ENCODE peak calls at places on chromosomes 7 and 10, in ten cellular contexts. X is HS-27A; F is heart left ventricle; B is endothelial cell; D is iris pigment epithelial cell; Y is stimulated activated CD4-positive, alpha-beta T cell treated with anti-CD3 and anti-CD28 coated beads, Interleukin-15, amount 100 ng/mL, for 48 hours; R is IMR-90; M is A549; P is cardiac septum; J is activated CD8-positive, alpha-beta memory T cell treated with anti-CD3 and anti-CD28 coated beads, Interleukin-2, amount 10 ng/mL, durations not matched to agents 7 days and 5 days. I is an unnamed sample.

GRCh38 chr10:28503114-28503513 is 29.8 kb upstream of the WAC start:
- DNase-seq in X (no peak), F (peak), B (no peak), D (peak), Y (no peak), R (no peak), M (no peak), P (no peak), J (no peak), I (peak)

GRCh38 chr7:46032353-46032752 is 111.3 kb upstream of the IGFBP3 start:
- DNase-seq in X (no peak), F (no peak), B (no peak), D (peak), Y (no peak), R (no peak), M (peak), P (no peak), J (no peak), I (no peak)

GRCh38 chr10:126972622-126973414 is 67.6 kb downstream of the DOCK1 start:
- DNase-seq in X (peak), F (no peak), B (no peak), D (peak), Y (no peak), R (peak), M (peak), P (no peak), J (no peak), I (no peak)

GRCh38 chr10:121900443-121901174 is 27.2 kb downstream of the ATE1 start:
- DNase-seq in X (no peak), F (no peak), B (peak), D (peak), Y (no peak), R (peak), M (peak), P (no peak), J (no peak), I (peak)

GRCh38 chr10:68154211-68154497 is 44.9 kb downstream of the MYPN start:
- DNase-seq in X (no peak), F (peak), B (no peak), D (peak), Y (no peak), R (peak), M (peak), P (no peak), J (no peak), I (no peak)

GRCh38 chr10:70558871-70559810 is 43.4 kb downstream of the PRF1 start:
- DNase-seq in X (no peak), F (peak), B (peak), D (peak), Y (peak), R (peak), M (peak), P (peak), J (peak), I (peak)

GRCh38 chr7:45180084-45180986 is 22.7 kb downstream of the RAMP3 start:
- DNase-seq in X (no peak), F (peak), B (no peak), D (no peak), Y (no peak), R (no peak), M (no peak), P (peak), J (no peak), I (no peak)

GRCh38 chr7:116713918-116714317 is 41.9 kb downstream of the MET start:
- DNase-seq in X (no peak), F (no peak), B (no peak), D (peak), Y (no peak), R (peak), M (no peak), P (no peak), J (no peak), I (no peak)

GRCh38 chr7:158407581-158408331 is 179.9 kb downstream of the PTPRN2 start:
- DNase-seq in X (no peak), F (no peak), B (no peak), D (peak), Y (no peak), R (no peak), M (peak), P (no peak), J (no peak), I (peak)

GRCh38 chr7:150955519-150956394 is 22.4 kb downstream of the KCNH2 start:
- DNase-seq in X (no peak), F (peak), B (no peak), D (no peak), Y (no peak), R (peak), M (no peak), P (no peak), J (no peak), I (no peak)